ENCODE peak calls at places on chromosomes 1 and 21, in four cellular contexts. S, T, V and O are unnamed samples.

GRCh38 chr1:187267745-187268277 is 439.1 kb downstream of the PLA2G4A start:
- DNase-seq in S (no peak), T (no peak), V (no peak), O (no peak)

GRCh38 chr1:42757892-42758275 is 8.9 kb downstream of the P3H1 start:
- DNase-seq in S (no peak), T (no peak), V (no peak), O (no peak)

GRCh38 chr1:79497193-79497773 is 490.8 kb upstream of the ADGRL4 start:
- DNase-seq in S (peak), T (peak), V (no peak), O (peak)

GRCh38 chr21:44713130-44713529 is 1.8 kb upstream of the TSPEAR start:
- DNase-seq in S (no peak), T (no peak), V (no peak), O (no peak)

GRCh38 chr21:44405091-44405947 is 50.0 kb upstream of the LRRC3 start:
- DNase-seq in S (no peak), T (no peak), V (no peak), O (no peak)

GRCh38 chr1:56819393-56819899 is at the start of gene FYB2:
- DNase-seq in S (no peak), T (no peak), V (no peak), O (no peak)

GRCh38 chr1:166170726-166171125 is 3.9 kb upstream of the FAM78B start:
- DNase-seq in S (no peak), T (no peak), V (no peak), O (no peak)

GRCh38 chr1:6108937-6109636 is 63.4 kb downstream of the KCNAB2 start:
- DNase-seq in S (peak), T (peak), V (no peak), O (peak)

GRCh38 chr1:216566809-216567208 is 143.6 kb upstream of the USH2A start:
- DNase-seq in S (peak), T (no peak), V (no peak), O (no peak)

GRCh38 chr1:107141491-107142369 is 891 bp downstream of the NTNG1 start:
- DNase-seq in S (peak), T (peak), V (peak), O (no peak)

GRCh38 chr1:171740987-171741871 is 636 bp downstream of the VAMP4 start:
- DNase-seq in S (peak), T (peak), V (peak), O (peak)

GRCh38 chr1:214076341-214077035 is 88.7 kb downstream of the PROX1 start:
- DNase-seq in S (no peak), T (no peak), V (no peak), O (no peak)

GRCh38 chr1:43047135-43047534 is 88.5 kb upstream of the SLC2A1 start:
- DNase-seq in S (no peak), T (no peak), V (no peak), O (no peak)

GRCh38 chr1:71521655-71522264 is 440.9 kb upstream of the ZRANB2 start:
- DNase-seq in S (peak), T (peak), V (no peak), O (peak)

GRCh38 chr1:8398677-8399076 is 80.8 kb downstream of the SLC45A1 start:
- DNase-seq in S (no peak), T (no peak), V (no peak), O (no peak)

GRCh38 chr1:50419192-50419906 is 3.9 kb downstream of the DMRTA2 start:
- DNase-seq in S (no peak), T (no peak), V (no peak), O (no peak)

GRCh38 chr1:201026746-201027145 is 3.2 kb upstream of the KIF21B start:
- DNase-seq in S (no peak), T (peak), V (no peak), O (no peak)

GRCh38 chr1:177476706-177477105 is 305.9 kb downstream of the BRINP2 start:
- DNase-seq in S (no peak), T (no peak), V (no peak), O (no peak)

GRCh38 chr1:50787266-50787665 is 172.8 kb downstream of the FAF1 start:
- DNase-seq in S (no peak), T (no peak), V (no peak), O (no peak)

GRCh38 chr21:39422468-39423241 is 22.9 kb downstream of the LCA5L start:
- DNase-seq in S (no peak), T (no peak), V (no peak), O (no peak)

GRCh38 chr21:36099000-36099399 is 29.2 kb downstream of the CBR1 start:
- DNase-seq in S (no peak), T (no peak), V (no peak), O (no peak)

GRCh38 chr1:168243200-168243599 is 17.4 kb downstream of the SFT2D2 start:
- DNase-seq in S (no peak), T (no peak), V (no peak), O (no peak)

GRCh38 chr1:185608166-185608565 is 126.0 kb upstream of the HMCN1 start:
- DNase-seq in S (no peak), T (no peak), V (no peak), O (no peak)

GRCh38 chr1:241235236-241235897 is 121.6 kb downstream of the RGS7 start:
- DNase-seq in S (no peak), T (no peak), V (no peak), O (no peak)

GRCh38 chr1:212234431-212235298 is 50.5 kb upstream of the PPP2R5A start:
- DNase-seq in S (peak), T (no peak), V (no peak), O (no peak)

GRCh38 chr1:156445789-156446263 is 54.7 kb downstream of the MEF2D start:
- DNase-seq in S (peak), T (peak), V (peak), O (no peak)

GRCh38 chr1:205921559-205921887 is 21.7 kb downstream of the SLC26A9 start:
- DNase-seq in S (no peak), T (no peak), V (no peak), O (no peak)

GRCh38 chr1:204484948-204485347 is 9.7 kb downstream of the PIK3C2B start:
- DNase-seq in S (no peak), T (no peak), V (no peak), O (no peak)

GRCh38 chr1:89259283-89259971 is 13.2 kb downstream of the GBP5 start:
- DNase-seq in S (no peak), T (peak), V (peak), O (no peak)